ENCODE peak calls at places on chromosomes 13 and 19, in five cellular contexts. N is cardiac muscle cell; I is BJ; A is CD4-positive, alpha-beta T cell; P is heart right ventricle. E is an unnamed sample.

GRCh38 chr19:49155830-49156346 is 692 bp upstream of the HRC start:
- DNase-seq in N (no peak), I (no peak), A (no peak), P (peak), E (no peak)

GRCh38 chr19:1945899-1946298 is 4.9 kb downstream of the CSNK1G2 start:
- DNase-seq in N (peak), I (no peak), A (no peak), P (peak), E (peak)

GRCh38 chr13:35818577-35819165 is 312.5 kb downstream of the DCLK1 start:
- DNase-seq in N (peak), I (no peak), A (no peak), P (no peak), E (no peak)

GRCh38 chr19:48489608-48490216 is 20.5 kb downstream of the CYTH2 start:
- DNase-seq in N (peak), I (no peak), A (peak), P (peak), E (peak)

GRCh38 chr13:52195052-52195837 is 35.8 kb upstream of the NEK3 start:
- DNase-seq in N (peak), I (peak), A (peak), P (peak), E (no peak)

GRCh38 chr19:48490980-48491792 is 20.4 kb downstream of the LMTK3 start:
- DNase-seq in N (no peak), I (no peak), A (peak), P (no peak), E (no peak)

GRCh38 chr13:106109391-106109791 is 426.1 kb downstream of the EFNB2 start:
- DNase-seq in N (no peak), I (peak), A (no peak), P (no peak), E (no peak)

GRCh38 chr13:35787937-35788336 is 311.4 kb upstream of the MAB21L1 start:
- DNase-seq in N (peak), I (no peak), A (no peak), P (no peak), E (no peak)

GRCh38 chr13:40651866-40652587 is 14.4 kb downstream of the FOXO1 start:
- DNase-seq in N (no peak), I (no peak), A (no peak), P (no peak), E (no peak)

GRCh38 chr13:48234652-48235099 is 1.7 kb downstream of the ITM2B start:
- DNase-seq in N (no peak), I (no peak), A (no peak), P (no peak), E (no peak)

GRCh38 chr13:80339578-80339840 is 1.4 kb downstream of the SPRY2 start:
- DNase-seq in N (no peak), I (no peak), A (no peak), P (no peak), E (no peak)

GRCh38 chr19:18932216-18932841 is 8.7 kb downstream of the HOMER3 start:
- DNase-seq in N (peak), I (no peak), A (peak), P (peak), E (no peak)

GRCh38 chr13:28820099-28821051 is at the start of gene MTUS2:
- DNase-seq in N (no peak), I (no peak), A (no peak), P (no peak), E (no peak)

DNA sequence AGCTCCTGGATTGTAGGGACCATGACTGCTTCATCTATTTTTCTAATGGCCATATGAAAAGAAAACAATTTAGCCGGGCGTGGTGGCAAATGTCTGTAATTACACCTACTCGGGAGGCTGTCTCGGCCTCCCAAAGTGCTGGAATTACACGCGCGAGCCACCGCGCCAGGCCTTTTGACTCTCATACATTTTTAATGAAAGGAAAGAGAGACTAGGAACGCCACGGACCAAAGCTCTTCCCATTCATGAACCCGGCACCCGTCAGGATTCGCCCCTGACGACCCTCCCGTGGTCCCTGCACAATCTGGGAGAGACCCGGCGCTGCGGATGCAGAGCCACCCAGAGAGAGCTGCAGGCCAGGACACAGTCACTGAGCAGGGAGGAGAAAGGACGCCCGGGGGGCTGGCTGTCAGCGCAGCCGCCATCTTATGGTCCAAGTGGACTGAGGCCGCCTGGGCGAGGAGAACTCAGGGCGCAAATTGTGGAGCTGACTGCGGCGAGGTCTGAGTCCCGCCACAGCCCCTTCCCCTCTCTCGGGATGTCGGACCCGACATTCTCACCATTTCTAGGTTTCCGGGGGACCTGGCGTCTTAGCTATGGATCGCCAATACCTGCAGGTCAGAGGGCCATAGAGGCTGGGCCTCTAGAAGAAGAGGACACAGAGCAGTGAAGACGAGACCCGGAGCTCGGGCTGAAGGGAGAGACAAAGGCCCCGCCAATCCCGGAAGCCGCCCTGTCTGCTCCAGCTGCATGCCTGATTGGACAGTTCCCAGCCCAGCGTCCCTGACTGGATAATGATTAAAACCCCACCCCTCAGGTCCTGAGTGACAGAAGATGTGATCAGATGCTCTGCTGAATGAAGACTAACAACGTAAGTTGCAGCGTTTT is at the start of gene ZNF681:
- DNase-seq in N (peak), I (peak), A (peak), P (peak), E (peak)
- TF ChIP-seq CTCF in N (peak), I (peak), A (no peak), P (no peak), E (peak)

GRCh38 chr13:99932912-99933311 is 38.7 kb downstream of the ZIC5 start:
- DNase-seq in N (no peak), I (no peak), A (no peak), P (no peak), E (no peak)

GRCh38 chr13:99930925-99931324 is 40.6 kb downstream of the ZIC5 start:
- DNase-seq in N (no peak), I (no peak), A (no peak), P (no peak), E (no peak)

GRCh38 chr13:99931462-99931861 is 40.1 kb downstream of the ZIC5 start:
- DNase-seq in N (no peak), I (no peak), A (no peak), P (no peak), E (no peak)

GRCh38 chr13:99941086-99941485 is 30.5 kb downstream of the ZIC5 start:
- DNase-seq in N (no peak), I (no peak), A (no peak), P (no peak), E (no peak)

DNA sequence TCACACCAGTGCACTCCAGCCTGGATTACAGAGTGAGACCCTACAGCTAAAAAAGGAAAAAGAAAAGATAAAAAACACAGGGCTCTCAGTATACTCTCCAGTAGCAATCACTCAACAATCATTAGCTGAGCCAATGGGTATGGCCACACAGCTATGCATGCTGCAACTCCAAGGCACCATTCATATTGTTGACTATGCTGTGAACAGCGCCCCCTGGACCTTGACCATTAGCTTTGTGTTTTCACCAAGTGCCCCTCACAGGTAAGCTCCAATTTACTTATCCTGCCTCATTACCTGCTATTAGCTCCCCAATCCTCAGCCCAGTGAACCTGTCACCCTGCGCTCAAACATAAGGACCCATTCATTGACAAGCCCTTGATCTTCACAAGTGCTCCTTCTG is 35.8 kb downstream of the ZIC5 start:
- DNase-seq in N (no peak), I (no peak), A (no peak), P (no peak), E (no peak)
- TF ChIP-seq CTCF in N (no peak), I (no peak), A (no peak), P (no peak), E (no peak)

DNA sequence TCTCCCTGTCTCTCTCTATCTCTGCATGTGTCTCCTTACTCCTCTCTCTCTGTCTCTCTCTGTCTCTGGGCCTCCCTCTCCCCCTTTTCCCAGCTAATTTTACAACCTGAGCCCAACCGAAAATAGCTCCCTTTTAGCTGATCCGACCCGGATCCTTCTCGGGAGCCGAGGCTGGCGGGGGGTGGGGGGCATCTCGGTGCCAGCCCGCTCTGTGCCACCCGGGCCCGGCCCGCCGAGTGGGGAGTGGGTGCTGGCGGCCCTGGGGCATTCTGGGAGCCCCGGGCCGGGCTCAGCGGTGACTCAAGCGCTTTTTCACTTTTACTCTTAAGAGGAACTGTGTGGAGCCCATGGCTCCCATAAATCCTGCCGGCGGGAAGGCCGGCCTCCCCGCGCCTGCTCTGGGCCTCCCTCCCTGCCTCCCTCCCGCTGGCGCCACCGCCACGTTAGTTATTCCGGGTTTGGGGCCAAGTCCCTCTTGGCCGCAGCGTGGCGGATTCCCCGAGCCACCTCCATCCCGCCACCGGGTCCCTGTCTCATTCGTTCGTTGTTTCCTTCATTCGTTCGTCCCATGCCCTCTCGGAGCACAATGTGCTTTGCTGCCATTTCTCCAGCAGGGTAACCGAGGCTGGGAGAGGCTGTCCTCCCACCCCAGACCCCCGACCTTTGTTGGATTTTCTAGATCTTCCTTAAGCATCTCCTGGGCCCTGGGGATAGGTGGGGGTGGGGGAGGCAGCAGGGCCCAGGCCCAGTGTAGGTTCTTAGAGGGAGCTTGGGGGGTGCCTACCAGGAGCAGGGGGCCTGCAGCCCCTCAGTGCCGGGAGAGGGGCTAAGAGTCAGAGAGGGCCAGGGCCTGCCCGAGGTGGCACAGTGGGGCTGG is 3.2 kb downstream of the NFIC start:
- DNase-seq in N (peak), I (no peak), A (no peak), P (no peak), E (no peak)
- TF ChIP-seq CTCF in N (peak), I (peak), A (no peak), P (no peak), E (no peak)

GRCh38 chr19:784541-784940 is 12.7 kb upstream of the PTBP1 start:
- DNase-seq in N (no peak), I (no peak), A (no peak), P (no peak), E (no peak)
- TF ChIP-seq CTCF in N (no peak), I (no peak), A (no peak), P (no peak), E (no peak)

GRCh38 chr13:20371825-20372224 is 139.7 kb upstream of the GJB6 start:
- DNase-seq in N (no peak), I (no peak), A (no peak), P (no peak), E (peak)
- TF ChIP-seq CTCF in N (no peak), I (no peak), A (no peak), P (no peak), E (no peak)

GRCh38 chr13:45255253-45255987 is 54.6 kb upstream of the KCTD4 start:
- DNase-seq in N (no peak), I (no peak), A (no peak), P (no peak), E (no peak)

DNA sequence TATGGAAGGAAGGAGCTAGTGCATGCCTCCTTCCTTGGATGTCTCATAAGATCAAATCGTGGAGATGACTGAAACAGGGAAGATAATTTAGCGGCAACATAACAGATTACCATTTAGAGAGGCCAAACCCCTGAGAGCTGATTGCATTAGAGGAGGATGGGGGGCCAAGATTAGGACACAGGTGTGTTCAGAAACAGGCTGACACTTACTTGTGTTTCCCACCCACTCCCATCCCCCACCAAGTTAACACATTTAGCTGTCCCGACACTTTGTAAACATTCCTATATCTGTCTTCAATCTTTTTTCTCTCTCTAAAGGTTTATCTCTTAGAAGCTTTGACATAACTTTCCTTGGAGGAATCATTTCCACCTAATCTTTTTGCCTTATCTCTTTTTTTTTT is 48.8 kb upstream of the KCTD4 start:
- DNase-seq in N (no peak), I (no peak), A (no peak), P (no peak), E (no peak)
- TF ChIP-seq CTCF in N (no peak), I (no peak), A (no peak), P (no peak), E (no peak)